ENCODE peak calls at places on chromosomes 7 and 10, in four cellular contexts. P is heart left ventricle, B is neuronal stem cell, W is cardiac muscle cell. N is an unnamed sample.

GRCh38 chr7:42947531-42947930 is 15.4 kb downstream of the MRPL32 start:
- DNase-seq in P (no peak), B (no peak), W (no peak), N (no peak)

GRCh38 chr7:141640239-141640840 is 61.6 kb downstream of the DENND11 start:
- DNase-seq in P (no peak), B (no peak), W (no peak), N (no peak)

GRCh38 chr10:62885656-62886461 is 69.7 kb upstream of the EGR2 start:
- DNase-seq in P (no peak), B (no peak), W (peak; percentile 54), N (no peak)

GRCh38 chr7:18927134-18927533 is 190.3 kb downstream of the TWIST1 start:
- DNase-seq in P (no peak), B (no peak), W (no peak), N (no peak)

GRCh38 chr10:58457761-58458616 is 54.7 kb upstream of the BICC1 start:
- DNase-seq in P (peak; percentile 65), B (no peak), W (peak; percentile 99), N (no peak)

GRCh38 chr7:137245890-137246289 is 97.6 kb downstream of the PTN start:
- DNase-seq in P (no peak), B (no peak), W (no peak), N (no peak)

GRCh38 chr7:40753455-40753854 is 618.6 kb downstream of the SUGCT start:
- DNase-seq in P (no peak), B (no peak), W (no peak), N (no peak)

GRCh38 chr10:44843484-44843883 is 67.7 kb upstream of the TMEM72 start:
- DNase-seq in P (no peak), B (no peak), W (no peak), N (no peak)

GRCh38 chr7:12229046-12229445 is 18.0 kb downstream of the TMEM106B start:
- DNase-seq in P (no peak), B (no peak), W (peak; percentile 30), N (no peak)

GRCh38 chr7:4882742-4883351 is 669 bp downstream of the RADIL start:
- DNase-seq in P (no peak), B (peak; percentile 12), W (peak; percentile 9), N (no peak)

GRCh38 chr7:128938524-128939074 is 872 bp downstream of the IRF5 start:
- DNase-seq in P (no peak), B (no peak), W (no peak), N (peak; percentile 70)

GRCh38 chr10:10528563-10528910 is 489.1 kb upstream of the CELF2 start:
- DNase-seq in P (no peak), B (no peak), W (peak; percentile 68), N (no peak)

GRCh38 chr7:12674861-12675260 is 12.6 kb upstream of the ARL4A start:
- DNase-seq in P (no peak), B (no peak), W (peak; percentile 79), N (no peak)

GRCh38 chr10:94398762-94399161 is 3.6 kb upstream of the TBC1D12 start:
- DNase-seq in P (no peak), B (no peak), W (no peak), N (no peak)

GRCh38 chr7:40755438-40755837 is 620.6 kb downstream of the SUGCT start:
- DNase-seq in P (no peak), B (no peak), W (no peak), N (no peak)

GRCh38 chr7:129163875-129164544 is 19.5 kb downstream of the TSPAN33 start:
- DNase-seq in P (no peak), B (no peak), W (peak; percentile 80), N (no peak)

GRCh38 chr7:135100856-135101255 is 47.0 kb upstream of the TMEM140 start:
- DNase-seq in P (no peak), B (no peak), W (no peak), N (no peak)

GRCh38 chr7:94466516-94466915 is 43.1 kb upstream of the CASD1 start:
- DNase-seq in P (no peak), B (no peak), W (no peak), N (no peak)

GRCh38 chr10:7311256-7312178 is 99.3 kb downstream of the SFMBT2 start:
- DNase-seq in P (no peak), B (no peak), W (no peak), N (no peak)

GRCh38 chr7:137715546-137715945 is 131.2 kb downstream of the DGKI start:
- DNase-seq in P (no peak), B (no peak), W (no peak), N (no peak)

GRCh38 chr7:50834679-50835078 is 52.0 kb upstream of the GRB10 start:
- DNase-seq in P (no peak), B (no peak), W (no peak), N (no peak)

GRCh38 chr7:2728309-2729042 is 40.5 kb downstream of the AMZ1 start:
- DNase-seq in P (no peak), B (no peak), W (no peak), N (peak; percentile 52)

GRCh38 chr10:126243976-126244375 is 144.3 kb downstream of the ADAM12 start:
- DNase-seq in P (no peak), B (no peak), W (peak; percentile 75), N (no peak)

GRCh38 chr7:66522518-66522917 is 106.2 kb upstream of the KCTD7 start:
- DNase-seq in P (no peak), B (no peak), W (no peak), N (no peak)

GRCh38 chr10:90420637-90421318 is 437.1 kb downstream of the HTR7 start:
- DNase-seq in P (no peak), B (no peak), W (no peak), N (no peak)

GRCh38 chr10:113712755-113713154 is 33.0 kb downstream of the CASP7 start:
- DNase-seq in P (no peak), B (no peak), W (no peak), N (no peak)

GRCh38 chr7:69451715-69452114 is 146.6 kb upstream of the AUTS2 start:
- DNase-seq in P (no peak), B (no peak), W (no peak), N (no peak)

GRCh38 chr10:86837663-86838062 is 81.2 kb downstream of the BMPR1A start:
- DNase-seq in P (no peak), B (peak; percentile 32), W (no peak), N (no peak)

GRCh38 chr10:127563718-127564553 is 14.8 kb downstream of the NPS start:
- DNase-seq in P (no peak), B (no peak), W (no peak), N (peak; percentile 66)

GRCh38 chr7:111841596-111842209 is 279.4 kb upstream of the IMMP2L start:
- DNase-seq in P (no peak), B (no peak), W (no peak), N (no peak)

GRCh38 chr10:12513775-12514663 is 164.7 kb downstream of the CAMK1D start:
- DNase-seq in P (no peak), B (no peak), W (peak; percentile 30), N (no peak)

GRCh38 chr7:44221231-44221791 is 20.5 kb downstream of the YKT6 start:
- DNase-seq in P (no peak), B (no peak), W (peak; percentile 17), N (peak; percentile 42)

DNA sequence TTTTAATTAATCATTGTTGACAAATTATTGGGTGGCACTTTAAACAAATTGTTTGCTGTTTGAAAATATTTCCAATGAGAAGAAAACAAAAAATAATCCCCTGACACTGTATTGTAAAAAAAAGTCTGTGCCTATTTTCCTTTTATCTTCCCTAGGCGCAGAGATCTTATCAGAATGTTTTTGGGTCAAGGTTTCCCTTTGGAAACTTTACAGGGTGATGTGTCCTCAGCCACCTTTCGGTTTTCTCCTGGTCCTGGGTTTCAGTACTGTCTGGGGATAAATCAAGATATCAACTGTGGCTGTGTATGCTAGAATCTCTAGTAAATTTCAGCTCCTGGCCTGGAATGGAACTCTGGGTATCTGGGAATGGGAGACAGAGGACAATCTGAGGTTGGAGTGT is 1.4 kb downstream of the ZNF107 start:
- DNase-seq in P (no peak), B (no peak), W (no peak), N (no peak)
- H3K9me3 ChIP-seq in P (no peaks in the 10 kb centered on the region), B (peaks cover 41% of the 10 kb centered on the region), W (no peaks in the 10 kb centered on the region), N (no peaks in the 10 kb centered on the region)

GRCh38 chr7:153529100-153529499 is 523.1 kb upstream of the DPP6 start:
- DNase-seq in P (no peak), B (no peak), W (no peak), N (no peak)

GRCh38 chr7:153537271-153537670 is 514.9 kb upstream of the DPP6 start:
- DNase-seq in P (no peak), B (no peak), W (no peak), N (no peak)

GRCh38 chr7:153529651-153530165 is 522.5 kb upstream of the DPP6 start:
- DNase-seq in P (no peak), B (no peak), W (no peak), N (no peak)

GRCh38 chr7:153530441-153530840 is 521.8 kb upstream of the DPP6 start:
- DNase-seq in P (no peak), B (no peak), W (no peak), N (no peak)

DNA sequence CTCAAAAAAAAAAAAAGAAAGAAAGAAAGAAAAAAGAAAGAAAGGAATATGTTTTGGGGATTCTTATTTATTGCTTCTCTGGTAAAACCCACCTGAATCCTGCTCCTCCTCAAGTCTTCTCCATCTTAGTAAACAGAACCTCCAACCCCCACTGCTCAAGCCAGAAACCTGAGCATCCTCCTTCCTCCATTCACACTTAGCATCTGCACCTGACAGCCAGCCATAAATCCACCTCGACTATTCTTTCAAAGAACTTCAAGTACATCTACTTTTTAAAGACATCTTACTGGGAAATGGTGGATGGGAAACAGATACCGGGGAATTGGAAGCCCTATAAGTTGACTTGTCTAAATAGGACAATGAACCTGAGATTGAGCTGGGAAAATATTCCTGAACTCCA is 519.9 kb upstream of the DPP6 start:
- DNase-seq in P (no peak), B (no peak), W (no peak), N (no peak)
- H3K4me3 ChIP-seq in P (no peak overlapping the region), B (no peak overlapping the region), W (no peak overlapping the region), N (no peak overlapping the region)

GRCh38 chr10:117545141-117546019 is 2.8 kb downstream of the EMX2 start:
- DNase-seq in P (no peak), B (no peak), W (no peak), N (no peak)

GRCh38 chr10:117543245-117543998 is 876 bp downstream of the EMX2 start:
- DNase-seq in P (no peak), B (peak; percentile 63), W (peak; percentile 34), N (no peak)

GRCh38 chr10:117544729-117545140 is 2.2 kb downstream of the EMX2 start:
- DNase-seq in P (no peak), B (no peak), W (no peak), N (no peak)

GRCh38 chr10:117542706-117543244 is at the start of gene EMX2:
- DNase-seq in P (no peak), B (no peak), W (no peak), N (no peak)

GRCh38 chr10:117543999-117544728 is 1.6 kb downstream of the EMX2 start:
- DNase-seq in P (no peak), B (no peak), W (no peak), N (no peak)
- H3K9me3 ChIP-seq in P (no peaks in the 10 kb centered on the region), B (no peaks in the 10 kb centered on the region), W (no peaks in the 10 kb centered on the region), N (no peaks in the 10 kb centered on the region)

GRCh38 chr10:36488579-36488978 is 636.8 kb upstream of the ANKRD30A start:
- DNase-seq in P (no peak), B (no peak), W (no peak), N (no peak)
- H3K4me3 ChIP-seq in P (no peak overlapping the region), B (no peak overlapping the region), W (no peak overlapping the region), N (no peak overlapping the region)

GRCh38 chr7:154868901-154869300 is 134.0 kb downstream of the PAXIP1 start:
- DNase-seq in P (no peak), B (no peak), W (no peak), N (no peak)
- H3K9me3 ChIP-seq in P (no peaks in the 10 kb centered on the region), B (no peaks in the 10 kb centered on the region), W (no peaks in the 10 kb centered on the region), N (no peaks in the 10 kb centered on the region)